ENCODE peak calls at places on chromosomes 16 and 17, in seven cellular contexts. One of them, this sample, is unnamed. For H3K4me1, the result is how much of the 10 kb centered on the place peaks cover.

GRCh38 chr16:87541882-87542234 is 49.0 kb upstream of the ZCCHC14 start:
- DNase-seq in mesendoderm: no peak
- DNase-seq in Peyer's patch: no peak
- DNase-seq in psoas muscle: no peak
- DNase-seq in OCI-LY7: no peak
- DNase-seq in cardiac muscle cell: peak
- DNase-seq in colonic mucosa: no peak
- DNase-seq in this sample: no peak

GRCh38 chr16:81076566-81077076 is 417 bp downstream of the C16orf46 start:
- DNase-seq in mesendoderm: no peak
- DNase-seq in Peyer's patch: peak
- DNase-seq in psoas muscle: peak
- DNase-seq in OCI-LY7: peak
- DNase-seq in cardiac muscle cell: peak
- DNase-seq in colonic mucosa: peak
- DNase-seq in this sample: peak

GRCh38 chr16:12090162-12090552 is 113.6 kb downstream of the SNX29 start:
- DNase-seq in mesendoderm: peak
- DNase-seq in Peyer's patch: peak
- DNase-seq in psoas muscle: no peak
- DNase-seq in OCI-LY7: no peak
- DNase-seq in cardiac muscle cell: no peak
- DNase-seq in colonic mucosa: no peak
- DNase-seq in this sample: peak

GRCh38 chr16:79163666-79164377 is 436.7 kb downstream of the MAF start:
- DNase-seq in mesendoderm: no peak
- DNase-seq in Peyer's patch: peak
- DNase-seq in psoas muscle: no peak
- DNase-seq in OCI-LY7: no peak
- DNase-seq in cardiac muscle cell: no peak
- DNase-seq in colonic mucosa: no peak
- DNase-seq in this sample: no peak

GRCh38 chr16:50210266-50211038 is 55.9 kb upstream of the ADCY7 start:
- DNase-seq in mesendoderm: peak
- DNase-seq in Peyer's patch: peak
- DNase-seq in psoas muscle: peak
- DNase-seq in OCI-LY7: peak
- DNase-seq in cardiac muscle cell: peak
- DNase-seq in colonic mucosa: peak
- DNase-seq in this sample: peak

GRCh38 chr17:48488548-48489106 is 42.2 kb downstream of the HOXB1 start:
- DNase-seq in mesendoderm: peak
- DNase-seq in Peyer's patch: no peak
- DNase-seq in psoas muscle: no peak
- DNase-seq in OCI-LY7: peak
- DNase-seq in cardiac muscle cell: no peak
- DNase-seq in colonic mucosa: no peak
- DNase-seq in this sample: peak

GRCh38 chr16:5042574-5043171 is 8.9 kb upstream of the NAGPA start:
- DNase-seq in mesendoderm: peak
- DNase-seq in Peyer's patch: no peak
- DNase-seq in psoas muscle: no peak
- DNase-seq in OCI-LY7: no peak
- DNase-seq in cardiac muscle cell: no peak
- DNase-seq in colonic mucosa: no peak
- DNase-seq in this sample: no peak

GRCh38 chr16:12124742-12125141 is 148.2 kb downstream of the SNX29 start:
- DNase-seq in mesendoderm: no peak
- DNase-seq in Peyer's patch: no peak
- DNase-seq in psoas muscle: no peak
- DNase-seq in OCI-LY7: peak
- DNase-seq in cardiac muscle cell: no peak
- DNase-seq in colonic mucosa: no peak
- DNase-seq in this sample: no peak

GRCh38 chr16:54242199-54242598 is 44.4 kb downstream of the IRX3 start:
- DNase-seq in mesendoderm: peak
- DNase-seq in Peyer's patch: peak
- DNase-seq in psoas muscle: no peak
- DNase-seq in OCI-LY7: peak
- DNase-seq in cardiac muscle cell: no peak
- DNase-seq in colonic mucosa: no peak
- DNase-seq in this sample: no peak

GRCh38 chr17:42760652-42761581 is at the start of gene RAMP2:
- DNase-seq in mesendoderm: peak
- DNase-seq in Peyer's patch: no peak
- DNase-seq in psoas muscle: peak
- DNase-seq in OCI-LY7: no peak
- DNase-seq in cardiac muscle cell: peak
- DNase-seq in colonic mucosa: no peak
- DNase-seq in this sample: peak

DNA sequence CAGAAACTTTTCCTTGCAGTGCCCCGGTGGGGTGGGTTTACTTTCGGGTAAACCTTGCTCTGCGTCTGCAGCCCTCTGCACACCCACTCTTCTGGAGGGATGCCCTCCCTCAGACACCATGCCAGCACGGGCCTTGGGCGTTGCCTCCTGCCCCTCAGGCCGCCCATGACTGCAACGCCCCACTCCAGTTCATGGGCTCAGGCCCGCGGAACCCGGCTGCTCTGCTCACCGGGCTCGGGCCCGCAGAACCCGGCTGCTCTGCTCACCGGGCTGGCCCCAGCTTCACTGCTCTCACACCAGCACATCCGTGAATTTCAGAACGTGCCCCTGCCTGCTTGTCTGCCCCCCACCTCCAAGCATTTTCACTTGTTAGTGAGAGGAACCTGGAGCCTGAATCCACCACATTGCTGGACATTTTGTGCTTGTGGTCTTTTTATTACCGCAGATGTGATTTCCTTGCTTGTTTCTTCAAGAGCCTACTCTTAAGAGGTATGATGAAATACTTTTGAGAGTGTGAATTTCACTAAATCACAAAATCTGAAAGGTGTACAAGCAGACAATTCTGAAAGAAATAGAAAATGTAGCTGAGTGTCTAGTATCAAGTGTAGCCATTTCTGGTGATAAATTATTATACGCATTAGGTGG is 130.9 kb downstream of the RPTOR start:
- DNase-seq in mesendoderm: no peak
- DNase-seq in Peyer's patch: no peak
- DNase-seq in psoas muscle: peak
- DNase-seq in OCI-LY7: no peak
- DNase-seq in cardiac muscle cell: no peak
- DNase-seq in colonic mucosa: no peak
- DNase-seq in this sample: no peak
- H3K27ac ChIP-seq in mesendoderm: no peak
- H3K27ac ChIP-seq in Peyer's patch: no peak
- H3K27ac ChIP-seq in psoas muscle: no peak
- H3K27ac ChIP-seq in OCI-LY7: no peak
- H3K27ac ChIP-seq in cardiac muscle cell: no peak
- H3K27ac ChIP-seq in colonic mucosa: no peak
- H3K27ac ChIP-seq in this sample: no peak

GRCh38 chr17:4357671-4358070 is 8.8 kb downstream of the UBE2G1 start:
- DNase-seq in mesendoderm: no peak
- DNase-seq in Peyer's patch: no peak
- DNase-seq in psoas muscle: no peak
- DNase-seq in OCI-LY7: no peak
- DNase-seq in cardiac muscle cell: no peak
- DNase-seq in colonic mucosa: no peak
- DNase-seq in this sample: no peak
- H3K4me1 ChIP-seq in mesendoderm: under half
- H3K4me1 ChIP-seq in Peyer's patch: under half
- H3K4me1 ChIP-seq in psoas muscle: half or more
- H3K4me1 ChIP-seq in OCI-LY7: half or more
- H3K4me1 ChIP-seq in cardiac muscle cell: under half
- H3K4me1 ChIP-seq in colonic mucosa: under half
- H3K4me1 ChIP-seq in this sample: under half

GRCh38 chr16:75206749-75207451 is at the start of gene CTRB2:
- DNase-seq in mesendoderm: no peak
- DNase-seq in Peyer's patch: no peak
- DNase-seq in psoas muscle: no peak
- DNase-seq in OCI-LY7: no peak
- DNase-seq in cardiac muscle cell: no peak
- DNase-seq in colonic mucosa: no peak
- DNase-seq in this sample: no peak

GRCh38 chr16:75204410-75204758 is 2.6 kb downstream of the CTRB2 start:
- DNase-seq in mesendoderm: no peak
- DNase-seq in Peyer's patch: peak
- DNase-seq in psoas muscle: no peak
- DNase-seq in OCI-LY7: no peak
- DNase-seq in cardiac muscle cell: no peak
- DNase-seq in colonic mucosa: no peak
- DNase-seq in this sample: no peak

GRCh38 chr16:75202069-75202590 is 4.8 kb downstream of the CTRB2 start:
- DNase-seq in mesendoderm: no peak
- DNase-seq in Peyer's patch: peak
- DNase-seq in psoas muscle: no peak
- DNase-seq in OCI-LY7: no peak
- DNase-seq in cardiac muscle cell: no peak
- DNase-seq in colonic mucosa: no peak
- DNase-seq in this sample: no peak

GRCh38 chr16:75203106-75203505 is 3.9 kb downstream of the CTRB2 start:
- DNase-seq in mesendoderm: no peak
- DNase-seq in Peyer's patch: no peak
- DNase-seq in psoas muscle: no peak
- DNase-seq in OCI-LY7: no peak
- DNase-seq in cardiac muscle cell: no peak
- DNase-seq in colonic mucosa: no peak
- DNase-seq in this sample: peak

DNA sequence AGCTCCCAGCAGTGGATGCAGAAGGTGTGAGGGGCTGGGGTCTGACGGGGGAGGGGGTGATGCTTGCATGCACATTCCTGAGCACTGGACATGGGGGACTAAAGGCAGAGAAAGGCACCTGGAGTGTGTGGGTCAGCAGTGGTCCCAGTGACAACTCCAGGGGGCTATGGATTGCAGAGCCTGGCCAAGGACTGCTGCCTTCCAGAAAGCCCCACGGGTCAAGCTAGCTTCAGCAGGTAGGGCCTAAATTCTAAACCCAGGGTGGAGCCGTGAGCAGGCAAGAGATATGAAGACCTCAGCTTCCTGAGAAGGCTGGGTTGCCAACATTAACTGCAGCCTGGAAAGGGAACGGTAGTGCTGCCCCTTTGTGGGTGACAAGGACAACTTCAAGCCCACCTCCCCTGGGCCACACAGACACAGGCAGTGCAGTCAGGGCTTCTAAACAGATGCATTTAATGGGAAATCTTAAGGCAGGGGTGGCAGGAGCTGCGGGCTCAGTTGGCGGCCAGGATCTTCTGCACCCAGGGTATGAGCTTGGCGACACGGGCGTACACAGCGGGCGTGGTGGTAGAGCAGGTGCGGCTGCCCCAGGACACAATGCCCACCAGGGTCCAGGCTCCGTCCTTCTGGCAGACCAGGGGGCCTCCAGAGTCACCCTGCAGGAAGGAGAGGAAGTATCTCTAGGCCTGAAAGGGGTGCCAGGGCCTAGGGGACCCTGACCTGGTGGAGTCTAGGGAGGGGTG is 3.1 kb downstream of the CTRB2 start:
- DNase-seq in mesendoderm: peak
- DNase-seq in Peyer's patch: no peak
- DNase-seq in psoas muscle: no peak
- DNase-seq in OCI-LY7: no peak
- DNase-seq in cardiac muscle cell: no peak
- DNase-seq in colonic mucosa: no peak
- DNase-seq in this sample: peak
- H3K27ac ChIP-seq in mesendoderm: no peak
- H3K27ac ChIP-seq in Peyer's patch: no peak
- H3K27ac ChIP-seq in psoas muscle: no peak
- H3K27ac ChIP-seq in OCI-LY7: no peak
- H3K27ac ChIP-seq in cardiac muscle cell: no peak
- H3K27ac ChIP-seq in colonic mucosa: no peak
- H3K27ac ChIP-seq in this sample: no peak

GRCh38 chr17:4324463-4324862 is 42.0 kb downstream of the UBE2G1 start:
- DNase-seq in mesendoderm: no peak
- DNase-seq in Peyer's patch: no peak
- DNase-seq in psoas muscle: no peak
- DNase-seq in OCI-LY7: no peak
- DNase-seq in cardiac muscle cell: no peak
- DNase-seq in colonic mucosa: no peak
- DNase-seq in this sample: no peak
- H3K4me1 ChIP-seq in mesendoderm: under half
- H3K4me1 ChIP-seq in Peyer's patch: under half
- H3K4me1 ChIP-seq in psoas muscle: half or more
- H3K4me1 ChIP-seq in OCI-LY7: under half
- H3K4me1 ChIP-seq in cardiac muscle cell: under half
- H3K4me1 ChIP-seq in colonic mucosa: under half
- H3K4me1 ChIP-seq in this sample: under half

GRCh38 chr17:51103451-51103850 is 17.2 kb downstream of the SPAG9 start:
- DNase-seq in mesendoderm: no peak
- DNase-seq in Peyer's patch: peak
- DNase-seq in psoas muscle: no peak
- DNase-seq in OCI-LY7: no peak
- DNase-seq in cardiac muscle cell: no peak
- DNase-seq in colonic mucosa: no peak
- DNase-seq in this sample: no peak

GRCh38 chr17:51103050-51103449 is 17.6 kb downstream of the SPAG9 start:
- DNase-seq in mesendoderm: no peak
- DNase-seq in Peyer's patch: no peak
- DNase-seq in psoas muscle: no peak
- DNase-seq in OCI-LY7: no peak
- DNase-seq in cardiac muscle cell: no peak
- DNase-seq in colonic mucosa: no peak
- DNase-seq in this sample: no peak

GRCh38 chr17:51097708-51098446 is 22.8 kb downstream of the SPAG9 start:
- DNase-seq in mesendoderm: no peak
- DNase-seq in Peyer's patch: peak
- DNase-seq in psoas muscle: no peak
- DNase-seq in OCI-LY7: peak
- DNase-seq in cardiac muscle cell: no peak
- DNase-seq in colonic mucosa: peak
- DNase-seq in this sample: no peak
- H3K27ac ChIP-seq in mesendoderm: no peak
- H3K27ac ChIP-seq in Peyer's patch: no peak
- H3K27ac ChIP-seq in psoas muscle: no peak
- H3K27ac ChIP-seq in OCI-LY7: no peak
- H3K27ac ChIP-seq in cardiac muscle cell: no peak
- H3K27ac ChIP-seq in colonic mucosa: peak
- H3K27ac ChIP-seq in this sample: no peak

GRCh38 chr17:77436481-77436880 is 295.7 kb downstream of the SEC14L1 start:
- DNase-seq in mesendoderm: no peak
- DNase-seq in Peyer's patch: no peak
- DNase-seq in psoas muscle: no peak
- DNase-seq in OCI-LY7: no peak
- DNase-seq in cardiac muscle cell: no peak
- DNase-seq in colonic mucosa: no peak
- DNase-seq in this sample: no peak
- H3K4me1 ChIP-seq in mesendoderm: under half
- H3K4me1 ChIP-seq in Peyer's patch: half or more
- H3K4me1 ChIP-seq in psoas muscle: half or more
- H3K4me1 ChIP-seq in OCI-LY7: half or more
- H3K4me1 ChIP-seq in cardiac muscle cell: half or more
- H3K4me1 ChIP-seq in colonic mucosa: under half
- H3K4me1 ChIP-seq in this sample: half or more